ENCODE peak calls at places on chromosomes 12 and 14, in six cellular contexts. Y is Daoy, H is NCI-H1694 treated with DMSO at 0.1 percent for 48 hours, B is nephron progenitor cell, S is aorta, C is HL-60. O is an unnamed sample.

GRCh38 chr12:76588881-76589565 is 29.5 kb upstream of the OSBPL8 start:
- DNase-seq in B (no peak), S (no peak), H (no peak), C (peak), Y (no peak), O (peak)

GRCh38 chr12:114864688-114865685 is 181.0 kb upstream of the TBX3 start:
- DNase-seq in C (no peak), H (no peak), S (no peak), Y (no peak), B (no peak), O (no peak)

GRCh38 chr14:100341301-100342031 is 18.3 kb downstream of the SLC25A47 start:
- DNase-seq in C (peak), H (no peak), S (peak), Y (peak), B (no peak), O (peak)

GRCh38 chr14:87178277-87178676 is 814.7 kb downstream of the GALC start:
- DNase-seq in Y (no peak), B (no peak), H (no peak), S (no peak), C (no peak), O (no peak)

GRCh38 chr14:22485178-22485577 is 103.8 kb downstream of the DAD1 start:
- DNase-seq in Y (peak), B (no peak), C (no peak), S (no peak), H (no peak), O (no peak)

GRCh38 chr12:57372233-57372632 is 58.6 kb downstream of the R3HDM2 start:
- DNase-seq in H (no peak), Y (no peak), C (no peak), B (no peak), S (no peak), O (no peak)

GRCh38 chr12:49020441-49020840 is 1.9 kb upstream of the PRKAG1 start:
- DNase-seq in C (no peak), S (peak), Y (no peak), H (no peak), B (no peak), O (no peak)

GRCh38 chr12:47870175-47870781 is 34.5 kb downstream of the VDR start:
- DNase-seq in H (no peak), S (peak), B (peak), C (no peak), Y (no peak), O (peak)

GRCh38 chr12:53298154-53298553 is 1.3 kb upstream of the MYG1 start:
- DNase-seq in C (no peak), Y (no peak), H (no peak), S (no peak), B (no peak), O (peak)

GRCh38 chr12:107903377-107904061 is 129.0 kb downstream of the ASCL4 start:
- DNase-seq in H (peak), S (peak), C (no peak), B (peak), Y (peak), O (peak)

GRCh38 chr12:10771132-10771733 is 31.2 kb downstream of the TAS2R7 start:
- DNase-seq in S (no peak), C (no peak), B (no peak), Y (peak), H (peak), O (peak)

GRCh38 chr12:106986625-106987389 is at the start of gene MTERF2:
- DNase-seq in B (peak), S (peak), H (peak), Y (peak), C (peak), O (peak)

GRCh38 chr14:95482967-95483842 is 33.2 kb downstream of the SYNE3 start:
- DNase-seq in H (no peak), B (no peak), S (peak), Y (peak), C (no peak), O (peak)

GRCh38 chr14:82414853-82415539 is 881.3 kb upstream of the SEL1L start:
- DNase-seq in S (no peak), B (no peak), H (no peak), Y (no peak), C (no peak), O (no peak)

GRCh38 chr12:48816148-48816854 is 2.0 kb upstream of the CACNB3 start:
- DNase-seq in S (no peak), Y (no peak), B (no peak), C (no peak), H (peak), O (peak)

GRCh38 chr14:96461950-96462798 is 40.0 kb upstream of the PAPOLA start:
- DNase-seq in H (no peak), Y (no peak), S (no peak), C (no peak), B (no peak), O (no peak)

GRCh38 chr12:121536929-121537813 is 43.7 kb downstream of the KDM2B start:
- DNase-seq in C (peak), Y (peak), B (peak), H (no peak), S (peak), O (peak)

GRCh38 chr14:74528406-74528805 is 34.8 kb downstream of the ISCA2 start:
- DNase-seq in Y (no peak), H (no peak), B (no peak), C (no peak), S (no peak), O (no peak)

GRCh38 chr14:59454131-59454530 is 11.0 kb downstream of the GPR135 start:
- DNase-seq in B (no peak), C (no peak), H (no peak), Y (peak), S (peak), O (peak)

GRCh38 chr14:24741871-24742270 is 107.9 kb upstream of the GZMB start:
- DNase-seq in S (no peak), H (no peak), Y (peak), B (no peak), C (no peak), O (peak)

GRCh38 chr14:64394423-64394822 is 6.3 kb downstream of the MTHFD1 start:
- DNase-seq in C (no peak), H (no peak), S (no peak), B (no peak), Y (no peak), O (no peak)

GRCh38 chr14:96574633-96575191 is 72.5 kb downstream of the PAPOLA start:
- DNase-seq in B (no peak), S (no peak), C (no peak), Y (peak), H (peak), O (peak)

GRCh38 chr12:34210183-34210582 is 187.9 kb downstream of the ALG10 start:
- DNase-seq in Y (no peak), H (no peak), S (no peak), C (no peak), B (no peak), O (no peak)

GRCh38 chr14:44204061-44204815 is 302.8 kb downstream of the FSCB start:
- DNase-seq in S (no peak), B (no peak), C (no peak), Y (no peak), H (no peak), O (no peak)

GRCh38 chr12:55280991-55281390 is 15.4 kb downstream of the OR6C6 start:
- DNase-seq in S (no peak), H (no peak), B (no peak), C (no peak), Y (no peak), O (no peak)

GRCh38 chr14:22977684-22978486 is 4.5 kb downstream of the AJUBA start:
- DNase-seq in C (no peak), H (peak), Y (peak), S (peak), B (peak), O (peak)

GRCh38 chr12:227923-228845 is 14.2 kb upstream of the SLC6A12 start:
- DNase-seq in B (no peak), C (no peak), H (no peak), Y (no peak), S (no peak), O (no peak)

GRCh38 chr14:71533396-71533795 is 398.8 kb upstream of the RGS6 start:
- DNase-seq in B (no peak), C (no peak), S (no peak), H (no peak), Y (peak), O (peak)

GRCh38 chr12:109554761-109555160 is 18.5 kb downstream of the MMAB start:
- DNase-seq in S (no peak), Y (no peak), H (no peak), B (no peak), C (no peak), O (no peak)

GRCh38 chr12:19031032-19031431 is 98.5 kb upstream of the PLEKHA5 start:
- DNase-seq in B (no peak), Y (peak), S (no peak), H (no peak), C (no peak), O (peak)

GRCh38 chr12:124338448-124338847 is 43.6 kb downstream of the RFLNA start:
- DNase-seq in B (no peak), C (no peak), H (no peak), Y (no peak), S (no peak), O (no peak)

GRCh38 chr14:69928111-69928523 is 48.9 kb downstream of the SMOC1 start:
- DNase-seq in H (no peak), C (no peak), B (no peak), Y (peak), S (no peak), O (peak)

GRCh38 chr12:93616584-93617101 is 44.2 kb downstream of the SOCS2 start:
- DNase-seq in Y (peak), C (no peak), B (no peak), H (no peak), S (no peak), O (no peak)

GRCh38 chr14:32254952-32255679 is 52.0 kb upstream of the RNU6-8 start:
- DNase-seq in S (peak), B (peak), H (peak), C (no peak), Y (peak), O (peak)